ENCODE peak calls at places on chromosomes 6 and 20, in four cellular contexts. L is spleen, W is MM.1S, C is body of pancreas. N is an unnamed sample.
A peak's percentile ranks its signal among the peaks of the same experiment; 100 is the strongest.

GRCh38 chr6:168035661-168036616 is 38.5 kb downstream of the KIF25 start:
- DNase-seq in C (no peak), W (no peak), L (peak; percentile 54), N (no peak)

GRCh38 chr6:99746261-99746895 is 139.7 kb downstream of the PRDM13 start:
- DNase-seq in C (peak; percentile 70), W (peak; percentile 76), L (no peak), N (no peak)

GRCh38 chr6:71902261-71902660 is 15.9 kb downstream of the RIMS1 start:
- DNase-seq in C (no peak), W (no peak), L (no peak), N (no peak)

GRCh38 chr6:3868544-3868943 is 19.4 kb downstream of the FAM50B start:
- DNase-seq in W (no peak), L (no peak), C (no peak), N (no peak)

GRCh38 chr6:130734161-130734560 is 93.0 kb upstream of the SMLR1 start:
- DNase-seq in C (no peak), L (no peak), W (no peak), N (no peak)

GRCh38 chr20:50398471-50399002 is 111.6 kb upstream of the PTPN1 start:
- DNase-seq in C (no peak), W (no peak), L (no peak), N (no peak)

GRCh38 chr20:50493881-50494253 is 16.3 kb upstream of the PTPN1 start:
- DNase-seq in L (no peak), W (no peak), C (no peak), N (no peak)

GRCh38 chr20:14189794-14190402 is 147.5 kb downstream of the FLRT3 start:
- DNase-seq in C (no peak), W (peak; percentile 46), L (no peak), N (no peak)

GRCh38 chr6:40328376-40328987 is 258.7 kb downstream of the LRFN2 start:
- DNase-seq in W (peak; percentile 35), L (no peak), C (peak; percentile 81), N (no peak)

GRCh38 chr20:6665621-6666345 is 101.7 kb upstream of the BMP2 start:
- DNase-seq in W (no peak), C (no peak), L (no peak), N (no peak)

GRCh38 chr20:49381558-49382493 is 100.6 kb downstream of the KCNB1 start:
- DNase-seq in L (no peak), W (no peak), C (peak; percentile 91), N (peak; percentile 82)

GRCh38 chr6:111410371-111410770 is 72.6 kb downstream of the REV3L start:
- DNase-seq in C (no peak), W (no peak), L (no peak), N (no peak)

GRCh38 chr6:166989427-166990034 is 9.7 kb upstream of the CEP43 start:
- DNase-seq in C (no peak), W (peak; percentile 11), L (no peak), N (no peak)

GRCh38 chr6:109292420-109292819 is 89.8 kb downstream of the CD164 start:
- DNase-seq in W (no peak), L (no peak), C (no peak), N (no peak)

GRCh38 chr20:52410746-52411317 is 219.3 kb upstream of the ZFP64 start:
- DNase-seq in C (no peak), W (no peak), L (no peak), N (no peak)

GRCh38 chr6:19327684-19328083 is 509.5 kb upstream of the ID4 start:
- DNase-seq in W (no peak), L (no peak), C (no peak), N (no peak)

GRCh38 chr6:74671558-74672025 is 534.3 kb downstream of the COL12A1 start:
- DNase-seq in W (no peak), L (no peak), C (no peak), N (no peak)

GRCh38 chr6:34223381-34223963 is 13.2 kb upstream of the HMGA1 start:
- DNase-seq in L (peak; percentile 84), C (peak; percentile 32), W (no peak), N (no peak)

GRCh38 chr6:106799008-106799952 is 169.9 kb downstream of the QRSL1 start:
- DNase-seq in L (no peak), W (peak; percentile 66), C (no peak), N (no peak)

GRCh38 chr20:9838378-9839295 is at the start of gene PAK5:
- DNase-seq in L (peak; percentile 76), W (peak; percentile 84), C (peak; percentile 84), N (no peak)

GRCh38 chr6:138004423-138005287 is 102.6 kb downstream of the PERP start:
- DNase-seq in W (peak; percentile 71), L (no peak), C (no peak), N (no peak)

GRCh38 chr6:83216806-83217205 is 23.6 kb downstream of the RWDD2A start:
- DNase-seq in C (no peak), W (no peak), L (no peak), N (no peak)

DNA sequence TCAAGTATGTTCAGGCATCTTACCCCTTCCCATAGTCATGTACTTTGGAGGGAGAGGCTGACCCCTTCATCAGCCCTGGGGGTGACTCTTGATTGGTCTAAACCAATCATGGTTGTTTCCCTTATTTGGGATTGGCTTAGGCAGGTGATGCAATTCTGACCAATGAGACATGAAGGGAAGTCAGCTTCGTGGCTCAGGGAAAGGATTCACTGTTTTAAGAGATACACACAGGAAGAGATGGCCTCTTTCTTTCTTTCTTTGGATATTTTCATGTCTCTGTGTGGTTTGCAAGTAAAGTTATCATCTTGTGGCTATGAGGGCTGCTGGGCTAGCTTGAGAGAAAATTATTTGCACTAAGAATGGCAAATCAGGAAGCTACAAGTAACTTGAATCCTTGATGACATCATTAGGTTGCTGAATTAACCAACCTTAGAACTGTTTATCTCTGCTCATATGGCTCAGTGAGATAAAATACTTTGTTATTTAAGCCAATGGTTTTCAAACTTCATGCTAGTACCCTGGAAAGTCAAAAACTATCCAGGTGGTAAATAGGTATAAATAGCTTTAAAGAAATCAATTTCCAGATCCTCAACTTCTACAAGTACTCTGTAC is 144.2 kb upstream of the CENPW start:
- DNase-seq in L (no peak), W (no peak), C (no peak), N (no peak)
- H3K27ac ChIP-seq in L (no peak overlapping the region), W (no peak overlapping the region), C (no peak overlapping the region), N (no peak overlapping the region)

GRCh38 chr6:113924199-113924791 is 46.7 kb downstream of the HDAC2 start:
- DNase-seq in C (no peak), W (no peak), L (no peak), N (no peak)
- H3K4me1 ChIP-seq in C (no peaks in the 10 kb centered on the region), W (peaks cover 10% of the 10 kb centered on the region), L (no peaks in the 10 kb centered on the region), N (no peaks in the 10 kb centered on the region)

DNA sequence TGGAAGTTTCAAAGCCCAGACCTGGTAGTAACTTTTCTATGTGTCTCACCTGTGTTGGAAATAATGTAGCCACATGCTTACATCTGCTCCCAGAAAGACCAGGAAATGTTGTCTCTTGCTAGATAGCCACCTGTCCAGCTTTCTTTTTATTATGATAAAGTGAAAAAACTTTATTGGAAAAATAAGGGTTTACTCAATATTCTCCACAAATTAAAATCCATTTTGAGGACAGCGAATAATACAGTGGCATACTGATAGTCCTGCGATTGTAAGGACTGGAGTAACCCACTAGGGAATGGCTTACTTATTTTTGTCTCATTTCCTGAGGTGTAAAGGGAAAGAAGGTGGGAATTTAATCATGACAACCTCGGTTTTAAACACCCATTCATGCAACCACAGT is 100.1 kb downstream of the HFE start:
- DNase-seq in L (no peak), W (no peak), C (no peak), N (no peak)
- H3K27ac ChIP-seq in L (no peak overlapping the region), W (no peak overlapping the region), C (no peak overlapping the region), N (no peak overlapping the region)

GRCh38 chr6:158798311-158798710 is 20.9 kb downstream of the EZR start:
- DNase-seq in W (no peak), C (no peak), L (peak; percentile 83), N (no peak)
- H3K4me1 ChIP-seq in W (peaks cover 5% of the 10 kb centered on the region), C (peaks cover 97% of the 10 kb centered on the region), L (peaks cover 57% of the 10 kb centered on the region), N (peaks cover 3% of the 10 kb centered on the region)

GRCh38 chr20:53873249-53873642 is 197.1 kb downstream of the BCAS1 start:
- DNase-seq in W (peak; percentile 26), C (no peak), L (no peak), N (no peak)
- H3K27ac ChIP-seq in W (peak overlapping the region; percentile 83), C (no peak overlapping the region), L (peak overlapping the region; percentile 76), N (no peak overlapping the region)